ENCODE peak calls at places on chromosomes 3 and 15, in eight cellular contexts. One of them, this sample, is unnamed.

GRCh38 chr3:52463420-52463819 is 8.0 kb downstream of the NISCH start:
- DNase-seq in GM12878: no peak
- DNase-seq in cardiac fibroblast: no peak
- DNase-seq in mucosa of gallbladder: no peak
- DNase-seq in NCI-H526: no peak
- DNase-seq in GM04503: no peak
- DNase-seq in RCC 7860: no peak
- DNase-seq in activated T-cell treated with anti-CD3 and anti-CD28 coated beads for 48 hours: no peak
- DNase-seq in this sample: no peak

GRCh38 chr15:90376789-90377188 is 11.3 kb upstream of the IQGAP1 start:
- DNase-seq in GM04503: no peak
- DNase-seq in NCI-H526: no peak
- DNase-seq in RCC 7860: no peak
- DNase-seq in GM12878: no peak
- DNase-seq in mucosa of gallbladder: no peak
- DNase-seq in cardiac fibroblast: no peak
- DNase-seq in activated T-cell treated with anti-CD3 and anti-CD28 coated beads for 48 hours: no peak
- DNase-seq in this sample: no peak

GRCh38 chr3:77001071-77001470 is 38.8 kb upstream of the ROBO2 start:
- DNase-seq in NCI-H526: no peak
- DNase-seq in cardiac fibroblast: no peak
- DNase-seq in RCC 7860: no peak
- DNase-seq in GM12878: no peak
- DNase-seq in GM04503: no peak
- DNase-seq in activated T-cell treated with anti-CD3 and anti-CD28 coated beads for 48 hours: no peak
- DNase-seq in mucosa of gallbladder: no peak
- DNase-seq in this sample: no peak

GRCh38 chr15:65008989-65009388 is 19.3 kb upstream of the SPG21 start:
- DNase-seq in mucosa of gallbladder: no peak
- DNase-seq in cardiac fibroblast: peak; percentile 29
- DNase-seq in NCI-H526: peak; percentile 32
- DNase-seq in GM04503: no peak
- DNase-seq in GM12878: no peak
- DNase-seq in RCC 7860: no peak
- DNase-seq in activated T-cell treated with anti-CD3 and anti-CD28 coated beads for 48 hours: no peak
- DNase-seq in this sample: no peak

GRCh38 chr3:184558726-184559125 is 2.9 kb upstream of the EPHB3 start:
- DNase-seq in GM04503: no peak
- DNase-seq in activated T-cell treated with anti-CD3 and anti-CD28 coated beads for 48 hours: no peak
- DNase-seq in mucosa of gallbladder: no peak
- DNase-seq in RCC 7860: no peak
- DNase-seq in cardiac fibroblast: no peak
- DNase-seq in NCI-H526: no peak
- DNase-seq in GM12878: no peak
- DNase-seq in this sample: no peak

GRCh38 chr3:37967252-37967881 is 23.2 kb upstream of the VILL start:
- DNase-seq in cardiac fibroblast: peak; percentile 82
- DNase-seq in mucosa of gallbladder: peak; percentile 75
- DNase-seq in NCI-H526: peak; percentile 57
- DNase-seq in RCC 7860: no peak
- DNase-seq in GM04503: no peak
- DNase-seq in GM12878: no peak
- DNase-seq in activated T-cell treated with anti-CD3 and anti-CD28 coated beads for 48 hours: peak; percentile 47
- DNase-seq in this sample: peak; percentile 79

GRCh38 chr3:95168526-95168925 is 1105.7 kb downstream of the NSUN3 start:
- DNase-seq in RCC 7860: no peak
- DNase-seq in GM04503: no peak
- DNase-seq in GM12878: no peak
- DNase-seq in activated T-cell treated with anti-CD3 and anti-CD28 coated beads for 48 hours: no peak
- DNase-seq in cardiac fibroblast: no peak
- DNase-seq in mucosa of gallbladder: no peak
- DNase-seq in NCI-H526: no peak
- DNase-seq in this sample: no peak

GRCh38 chr15:44489464-44489863 is 47.5 kb upstream of the EIF3J start:
- DNase-seq in mucosa of gallbladder: no peak
- DNase-seq in GM04503: peak; percentile 43
- DNase-seq in cardiac fibroblast: peak; percentile 60
- DNase-seq in GM12878: no peak
- DNase-seq in NCI-H526: no peak
- DNase-seq in RCC 7860: peak; percentile 94
- DNase-seq in activated T-cell treated with anti-CD3 and anti-CD28 coated beads for 48 hours: no peak
- DNase-seq in this sample: peak; percentile 45

GRCh38 chr15:62118446-62118964 is 46.6 kb downstream of the C2CD4B start:
- DNase-seq in GM12878: no peak
- DNase-seq in GM04503: no peak
- DNase-seq in NCI-H526: no peak
- DNase-seq in RCC 7860: peak; percentile 12
- DNase-seq in mucosa of gallbladder: no peak
- DNase-seq in cardiac fibroblast: no peak
- DNase-seq in activated T-cell treated with anti-CD3 and anti-CD28 coated beads for 48 hours: no peak
- DNase-seq in this sample: no peak

GRCh38 chr3:149604125-149604851 is 53.5 kb downstream of the WWTR1 start:
- DNase-seq in GM04503: no peak
- DNase-seq in mucosa of gallbladder: no peak
- DNase-seq in RCC 7860: peak; percentile 64
- DNase-seq in NCI-H526: no peak
- DNase-seq in cardiac fibroblast: no peak
- DNase-seq in activated T-cell treated with anti-CD3 and anti-CD28 coated beads for 48 hours: no peak
- DNase-seq in GM12878: no peak
- DNase-seq in this sample: no peak

GRCh38 chr15:98241032-98241554 is 280.6 kb downstream of the ARRDC4 start:
- DNase-seq in mucosa of gallbladder: no peak
- DNase-seq in cardiac fibroblast: no peak
- DNase-seq in NCI-H526: peak; percentile 2
- DNase-seq in GM04503: no peak
- DNase-seq in RCC 7860: no peak
- DNase-seq in activated T-cell treated with anti-CD3 and anti-CD28 coated beads for 48 hours: no peak
- DNase-seq in GM12878: no peak
- DNase-seq in this sample: no peak

GRCh38 chr15:49495993-49496747 is 73.1 kb downstream of the FGF7 start:
- DNase-seq in mucosa of gallbladder: no peak
- DNase-seq in GM04503: no peak
- DNase-seq in activated T-cell treated with anti-CD3 and anti-CD28 coated beads for 48 hours: no peak
- DNase-seq in NCI-H526: no peak
- DNase-seq in GM12878: no peak
- DNase-seq in cardiac fibroblast: peak; percentile 65
- DNase-seq in RCC 7860: no peak
- DNase-seq in this sample: peak; percentile 25

GRCh38 chr3:39407259-39407629 is 724 bp downstream of the RPSA start:
- DNase-seq in RCC 7860: no peak
- DNase-seq in GM12878: no peak
- DNase-seq in GM04503: no peak
- DNase-seq in NCI-H526: no peak
- DNase-seq in cardiac fibroblast: no peak
- DNase-seq in activated T-cell treated with anti-CD3 and anti-CD28 coated beads for 48 hours: no peak
- DNase-seq in mucosa of gallbladder: no peak
- DNase-seq in this sample: no peak

GRCh38 chr3:52873433-52874159 is 23.8 kb downstream of the STIMATE start:
- DNase-seq in RCC 7860: no peak
- DNase-seq in cardiac fibroblast: peak; percentile 64
- DNase-seq in mucosa of gallbladder: no peak
- DNase-seq in activated T-cell treated with anti-CD3 and anti-CD28 coated beads for 48 hours: no peak
- DNase-seq in GM12878: no peak
- DNase-seq in NCI-H526: no peak
- DNase-seq in GM04503: no peak
- DNase-seq in this sample: no peak